ENCODE peak calls at places on chromosomes 13 and 19, in six cellular contexts. Q is transverse colon; W is lower lobe of right lung; P is CD8-positive, alpha-beta memory T cell; E is tibial artery; K is right atrium auricular region. A is an unnamed sample.

GRCh38 chr19:47973529-47973928 is 18.4 kb downstream of the BSPH1 start:
- DNase-seq in Q (no peak), W (no peak), P (no peak), E (no peak), K (no peak), A (no peak)

GRCh38 chr13:27258637-27259377 is 7.4 kb downstream of the RPL21 start:
- DNase-seq in Q (no peak), W (no peak), P (no peak), E (no peak), K (no peak), A (no peak)

GRCh38 chr19:34712606-34713261 is 21.3 kb upstream of the ZNF181 start:
- DNase-seq in Q (peak; percentile 50), W (no peak), P (peak; percentile 24), E (no peak), K (peak; percentile 64), A (no peak)

GRCh38 chr13:112032186-112032835 is 34.6 kb upstream of the SOX1 start:
- DNase-seq in Q (no peak), W (no peak), P (no peak), E (no peak), K (no peak), A (peak; percentile 83)

GRCh38 chr19:18469245-18470107 is 31.5 kb upstream of the ISYNA1 start:
- DNase-seq in Q (peak; percentile 71), W (peak; percentile 77), P (peak; percentile 60), E (no peak), K (peak; percentile 76), A (peak; percentile 52)

GRCh38 chr13:21625366-21625765 is 21.4 kb upstream of the MICU2 start:
- DNase-seq in Q (peak; percentile 19), W (no peak), P (no peak), E (no peak), K (no peak), A (no peak)

GRCh38 chr19:18606281-18607221 is at the start of gene CRLF1:
- DNase-seq in Q (no peak), W (no peak), P (no peak), E (no peak), K (no peak), A (no peak)

GRCh38 chr19:17205237-17206140 is 9.7 kb upstream of the USE1 start:
- DNase-seq in Q (peak; percentile 82), W (peak; percentile 82), P (peak; percentile 41), E (no peak), K (no peak), A (peak; percentile 86)

GRCh38 chr19:38733493-38734175 is 10.6 kb downstream of the CAPN12 start:
- DNase-seq in Q (no peak), W (peak; percentile 36), P (no peak), E (peak; percentile 65), K (no peak), A (peak; percentile 56)

GRCh38 chr19:50381881-50382729 is 2.0 kb upstream of the POLD1 start:
- DNase-seq in Q (no peak), W (no peak), P (no peak), E (no peak), K (no peak), A (no peak)

GRCh38 chr19:32287811-32288227 is 57.6 kb upstream of the ZNF507 start:
- DNase-seq in Q (peak; percentile 74), W (peak; percentile 59), P (no peak), E (peak; percentile 72), K (peak; percentile 73), A (peak; percentile 17)

GRCh38 chr13:50994651-50995050 is 85.1 kb downstream of the RNASEH2B start:
- DNase-seq in Q (no peak), W (no peak), P (no peak), E (no peak), K (no peak), A (no peak)
- H3K27ac ChIP-seq in Q (no peak overlapping the region), W (no peak overlapping the region), P (no peak overlapping the region), E (no peak overlapping the region), K (peak overlapping the region; percentile 11), A (no peak overlapping the region)

GRCh38 chr13:99013951-99014350 is 36.1 kb upstream of the DOCK9 start:
- DNase-seq in Q (no peak), W (no peak), P (no peak), E (no peak), K (no peak), A (no peak)

GRCh38 chr13:99014391-99014988 is 36.6 kb upstream of the DOCK9 start:
- DNase-seq in Q (no peak), W (no peak), P (no peak), E (no peak), K (no peak), A (no peak)

GRCh38 chr13:99018418-99019180 is 40.7 kb upstream of the DOCK9 start:
- DNase-seq in Q (no peak), W (no peak), P (no peak), E (no peak), K (no peak), A (no peak)

GRCh38 chr13:99012539-99012938 is 34.7 kb upstream of the DOCK9 start:
- DNase-seq in Q (no peak), W (no peak), P (no peak), E (no peak), K (no peak), A (no peak)

DNA sequence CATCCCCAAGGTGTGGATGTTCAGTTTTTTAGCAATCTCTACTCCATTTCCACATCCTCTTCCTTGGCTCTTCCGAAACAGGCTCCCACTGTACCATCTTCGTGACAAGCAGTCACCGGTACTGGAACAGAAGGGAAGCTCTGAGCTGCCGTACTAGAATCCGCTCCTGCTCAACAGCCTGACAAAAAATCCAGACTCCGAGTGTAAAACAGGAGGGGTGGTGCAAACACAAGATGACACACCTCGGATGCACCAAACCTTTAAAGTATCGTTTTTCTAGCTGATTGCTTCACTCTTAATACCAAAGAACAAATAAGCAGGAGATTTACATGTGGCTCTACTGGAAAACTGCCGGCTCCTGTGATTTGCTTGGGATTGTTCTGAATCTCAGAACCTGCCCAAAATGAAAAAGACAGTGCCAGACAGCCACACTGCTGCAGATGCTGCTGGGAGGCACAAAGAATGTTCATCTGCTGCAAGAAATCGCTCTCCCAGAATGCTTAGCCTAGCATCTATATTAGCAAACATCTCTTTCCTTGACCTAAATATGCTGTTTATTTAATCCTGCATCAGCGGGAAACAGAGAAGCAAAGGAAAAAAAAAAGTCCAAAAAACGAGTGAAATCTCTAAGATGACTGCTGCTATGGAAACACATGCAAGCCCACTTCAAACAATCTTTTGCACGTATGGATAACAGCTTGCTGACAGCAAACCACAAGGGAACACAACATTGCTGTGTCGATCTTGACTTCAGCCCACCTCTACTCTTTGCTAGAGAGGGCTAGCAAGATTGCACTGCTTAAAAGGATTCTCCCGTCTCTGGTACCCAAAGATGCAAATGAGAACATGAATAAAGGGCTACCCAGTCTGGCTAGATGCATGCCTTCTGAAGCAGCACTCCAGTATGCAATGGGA is 38.0 kb upstream of the DOCK9 start:
- DNase-seq in Q (no peak), W (no peak), P (no peak), E (no peak), K (no peak), A (no peak)
- H3K27ac ChIP-seq in Q (no peak overlapping the region), W (no peak overlapping the region), P (no peak overlapping the region), E (no peak overlapping the region), K (no peak overlapping the region), A (no peak overlapping the region)

GRCh38 chr13:99749627-99750026 is 221.9 kb downstream of the ZIC5 start:
- DNase-seq in Q (no peak), W (no peak), P (no peak), E (no peak), K (no peak), A (no peak)

GRCh38 chr13:99752373-99752772 is 219.2 kb downstream of the ZIC5 start:
- DNase-seq in Q (no peak), W (no peak), P (no peak), E (no peak), K (no peak), A (no peak)

GRCh38 chr13:99746857-99747710 is 224.5 kb downstream of the ZIC5 start:
- DNase-seq in Q (no peak), W (no peak), P (no peak), E (no peak), K (no peak), A (no peak)

GRCh38 chr13:99750951-99751350 is 220.6 kb downstream of the ZIC5 start:
- DNase-seq in Q (no peak), W (no peak), P (no peak), E (no peak), K (no peak), A (no peak)

DNA sequence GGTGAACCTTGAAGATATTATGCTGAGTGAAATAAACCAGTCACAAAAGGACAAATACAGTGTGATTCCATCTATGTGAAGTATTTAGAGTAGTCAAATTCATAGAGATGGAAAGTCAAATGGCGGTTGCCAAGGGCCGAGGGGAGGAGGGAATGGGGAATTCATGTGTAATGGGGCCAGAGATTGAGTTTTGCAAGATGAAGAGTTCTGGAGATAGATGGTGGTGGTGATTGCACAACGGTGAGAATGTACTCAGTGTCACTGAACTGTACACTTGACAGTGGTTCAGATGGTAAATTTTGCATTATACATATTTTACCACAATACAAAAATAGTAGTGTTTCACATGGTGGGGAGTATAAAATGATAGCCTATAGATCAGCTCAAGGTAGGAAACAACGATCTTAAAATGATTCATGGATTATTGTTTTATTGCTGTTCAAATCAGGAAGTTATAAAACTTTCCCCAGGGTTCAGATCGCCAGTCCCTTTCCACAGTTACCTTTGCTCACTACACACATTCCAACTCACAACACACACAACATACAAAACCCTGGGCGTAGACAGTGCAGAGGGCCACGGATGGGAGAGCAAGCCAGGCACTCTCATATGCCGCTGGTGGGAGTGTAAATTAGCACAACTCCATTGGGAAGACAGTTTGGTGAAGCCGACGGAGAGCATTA is 219.9 kb downstream of the ZIC5 start:
- DNase-seq in Q (peak; percentile 47), W (no peak), P (no peak), E (no peak), K (no peak), A (no peak)
- H3K27ac ChIP-seq in Q (peak overlapping the region; percentile 73), W (no peak overlapping the region), P (no peak overlapping the region), E (no peak overlapping the region), K (no peak overlapping the region), A (no peak overlapping the region)

GRCh38 chr13:23377603-23378002 is 55.9 kb downstream of the SACS start:
- DNase-seq in Q (no peak), W (no peak), P (no peak), E (no peak), K (no peak), A (no peak)

GRCh38 chr13:23380534-23380933 is 53.0 kb downstream of the SACS start:
- DNase-seq in Q (no peak), W (no peak), P (no peak), E (no peak), K (no peak), A (no peak)

GRCh38 chr13:23381877-23382276 is 51.6 kb downstream of the SACS start:
- DNase-seq in Q (no peak), W (no peak), P (no peak), E (no peak), K (no peak), A (no peak)

GRCh38 chr13:23375007-23375971 is 58.2 kb downstream of the SACS start:
- DNase-seq in Q (peak; percentile 96), W (peak; percentile 96), P (peak; percentile 96), E (peak; percentile 98), K (peak; percentile 97), A (peak; percentile 100)

DNA sequence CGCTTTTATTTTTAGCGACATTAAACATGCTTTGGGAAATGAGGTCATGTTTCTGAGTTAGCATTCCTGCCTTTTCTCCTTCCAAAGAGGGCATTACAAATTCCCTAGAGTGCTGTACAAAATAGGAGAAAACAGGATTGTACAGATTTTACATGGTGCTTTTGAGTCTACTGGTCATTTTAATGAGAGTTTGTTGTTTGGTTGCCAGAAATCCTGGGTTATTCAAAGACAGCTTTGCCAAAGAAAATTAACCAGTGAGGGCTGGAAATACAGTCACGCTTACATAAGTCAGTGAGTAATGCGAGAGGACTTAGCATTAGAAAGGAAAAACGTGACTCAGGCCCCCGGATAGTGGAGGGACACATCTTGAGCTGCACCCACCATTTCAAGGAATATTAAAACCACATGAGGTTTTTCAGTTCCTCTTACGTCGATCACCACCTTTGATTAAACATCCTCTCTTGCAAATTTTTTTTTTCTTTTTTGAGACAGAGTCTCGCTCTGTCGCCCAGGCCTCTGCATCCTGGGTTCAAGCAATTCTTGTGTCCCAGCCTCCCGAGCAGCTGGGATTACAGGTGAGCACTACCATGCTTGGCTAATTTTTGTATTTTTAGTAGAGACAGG is 55.4 kb downstream of the SACS start:
- DNase-seq in Q (peak; percentile 19), W (no peak), P (no peak), E (peak; percentile 68), K (peak; percentile 70), A (no peak)
- H3K27ac ChIP-seq in Q (peak overlapping the region; percentile 64), W (no peak overlapping the region), P (no peak overlapping the region), E (peak overlapping the region; percentile 77), K (peak overlapping the region; percentile 84), A (no peak overlapping the region)

A was measured in pancreas.